ENCODE peak calls at places on chromosomes 13 and 19, in nine cellular contexts. One of them, this sample, is unnamed.

GRCh38 chr13:97226013-97226412 is 3.9 kb downstream of the MBNL2 start:
- DNase-seq in adrenal gland: no peak
- DNase-seq in heart left ventricle: no peak
- DNase-seq in esophagus squamous epithelium: no peak
- DNase-seq in thoracic aorta: no peak
- DNase-seq in PC-9: no peak
- DNase-seq in ascending aorta: no peak
- DNase-seq in breast epithelium: no peak
- DNase-seq in keratinocyte: no peak
- DNase-seq in this sample: no peak

GRCh38 chr13:66795636-66796035 is 434.5 kb downstream of the PCDH9 start:
- DNase-seq in breast epithelium: no peak
- DNase-seq in keratinocyte: no peak
- DNase-seq in ascending aorta: no peak
- DNase-seq in thoracic aorta: no peak
- DNase-seq in adrenal gland: no peak
- DNase-seq in esophagus squamous epithelium: no peak
- DNase-seq in PC-9: no peak
- DNase-seq in heart left ventricle: no peak
- DNase-seq in this sample: no peak

GRCh38 chr13:22176968-22177545 is 506.2 kb downstream of the FGF9 start:
- DNase-seq in heart left ventricle: no peak
- DNase-seq in keratinocyte: no peak
- DNase-seq in PC-9: no peak
- DNase-seq in breast epithelium: no peak
- DNase-seq in adrenal gland: peak; percentile 42
- DNase-seq in esophagus squamous epithelium: no peak
- DNase-seq in ascending aorta: no peak
- DNase-seq in thoracic aorta: no peak
- DNase-seq in this sample: no peak

GRCh38 chr13:26719356-26719945 is 41.1 kb downstream of the GPR12 start:
- DNase-seq in ascending aorta: no peak
- DNase-seq in heart left ventricle: no peak
- DNase-seq in breast epithelium: no peak
- DNase-seq in esophagus squamous epithelium: no peak
- DNase-seq in thoracic aorta: no peak
- DNase-seq in adrenal gland: no peak
- DNase-seq in keratinocyte: no peak
- DNase-seq in PC-9: no peak
- DNase-seq in this sample: no peak

GRCh38 chr19:18170714-18171255 is 2.8 kb upstream of the IFI30 start:
- DNase-seq in PC-9: no peak
- DNase-seq in adrenal gland: peak; percentile 80
- DNase-seq in esophagus squamous epithelium: no peak
- DNase-seq in heart left ventricle: no peak
- DNase-seq in ascending aorta: no peak
- DNase-seq in keratinocyte: no peak
- DNase-seq in thoracic aorta: no peak
- DNase-seq in breast epithelium: no peak
- DNase-seq in this sample: peak; percentile 80

GRCh38 chr19:41957161-41957837 is 1.8 kb downstream of the RABAC1 start:
- DNase-seq in esophagus squamous epithelium: no peak
- DNase-seq in keratinocyte: no peak
- DNase-seq in breast epithelium: no peak
- DNase-seq in adrenal gland: no peak
- DNase-seq in thoracic aorta: no peak
- DNase-seq in heart left ventricle: no peak
- DNase-seq in PC-9: no peak
- DNase-seq in ascending aorta: no peak
- DNase-seq in this sample: no peak

GRCh38 chr19:38614289-38614688 is 3.5 kb downstream of the MAP4K1 start:
- DNase-seq in keratinocyte: no peak
- DNase-seq in ascending aorta: no peak
- DNase-seq in adrenal gland: no peak
- DNase-seq in esophagus squamous epithelium: no peak
- DNase-seq in thoracic aorta: no peak
- DNase-seq in breast epithelium: no peak
- DNase-seq in PC-9: no peak
- DNase-seq in heart left ventricle: no peak
- DNase-seq in this sample: no peak

GRCh38 chr13:75656590-75656989 is 20.5 kb downstream of the LMO7 start:
- DNase-seq in thoracic aorta: no peak
- DNase-seq in PC-9: no peak
- DNase-seq in esophagus squamous epithelium: no peak
- DNase-seq in adrenal gland: no peak
- DNase-seq in ascending aorta: no peak
- DNase-seq in breast epithelium: no peak
- DNase-seq in heart left ventricle: no peak
- DNase-seq in keratinocyte: no peak
- DNase-seq in this sample: no peak

GRCh38 chr19:45160870-45161714 is at the start of gene NKPD1:
- DNase-seq in esophagus squamous epithelium: no peak
- DNase-seq in PC-9: peak; percentile 84
- DNase-seq in ascending aorta: no peak
- DNase-seq in keratinocyte: no peak
- DNase-seq in adrenal gland: no peak
- DNase-seq in breast epithelium: peak; percentile 86
- DNase-seq in heart left ventricle: no peak
- DNase-seq in thoracic aorta: no peak
- DNase-seq in this sample: peak; percentile 52

GRCh38 chr13:110616103-110617101 is 1.1 kb downstream of the NAXD start:
- DNase-seq in keratinocyte: no peak
- DNase-seq in esophagus squamous epithelium: no peak
- DNase-seq in breast epithelium: peak; percentile 78
- DNase-seq in PC-9: peak; percentile 71
- DNase-seq in thoracic aorta: peak; percentile 30
- DNase-seq in adrenal gland: peak; percentile 77
- DNase-seq in ascending aorta: peak; percentile 38
- DNase-seq in heart left ventricle: no peak
- DNase-seq in this sample: no peak

GRCh38 chr19:8065489-8066261 is 13.1 kb downstream of the CCL25 start:
- DNase-seq in esophagus squamous epithelium: no peak
- DNase-seq in heart left ventricle: no peak
- DNase-seq in adrenal gland: no peak
- DNase-seq in keratinocyte: no peak
- DNase-seq in ascending aorta: no peak
- DNase-seq in PC-9: no peak
- DNase-seq in breast epithelium: no peak
- DNase-seq in thoracic aorta: no peak
- DNase-seq in this sample: peak; percentile 82

GRCh38 chr19:46840157-46840942 is 10.3 kb downstream of the AP2S1 start:
- DNase-seq in thoracic aorta: no peak
- DNase-seq in ascending aorta: no peak
- DNase-seq in heart left ventricle: no peak
- DNase-seq in keratinocyte: no peak
- DNase-seq in breast epithelium: no peak
- DNase-seq in PC-9: peak; percentile 48
- DNase-seq in adrenal gland: no peak
- DNase-seq in esophagus squamous epithelium: no peak
- DNase-seq in this sample: no peak

GRCh38 chr13:31980842-31981241 is 50.7 kb upstream of the FRY start:
- DNase-seq in heart left ventricle: no peak
- DNase-seq in breast epithelium: no peak
- DNase-seq in esophagus squamous epithelium: no peak
- DNase-seq in ascending aorta: no peak
- DNase-seq in PC-9: no peak
- DNase-seq in keratinocyte: no peak
- DNase-seq in thoracic aorta: no peak
- DNase-seq in adrenal gland: no peak
- DNase-seq in this sample: no peak

GRCh38 chr19:6766357-6767080 is 716 bp downstream of the SH2D3A start:
- DNase-seq in adrenal gland: no peak
- DNase-seq in thoracic aorta: no peak
- DNase-seq in heart left ventricle: no peak
- DNase-seq in PC-9: no peak
- DNase-seq in breast epithelium: no peak
- DNase-seq in keratinocyte: no peak
- DNase-seq in ascending aorta: no peak
- DNase-seq in esophagus squamous epithelium: no peak
- DNase-seq in this sample: peak; percentile 30

GRCh38 chr19:34155686-34156085 is 16.6 kb upstream of the LSM14A start:
- DNase-seq in esophagus squamous epithelium: no peak
- DNase-seq in heart left ventricle: no peak
- DNase-seq in keratinocyte: no peak
- DNase-seq in thoracic aorta: no peak
- DNase-seq in adrenal gland: no peak
- DNase-seq in ascending aorta: no peak
- DNase-seq in breast epithelium: no peak
- DNase-seq in PC-9: no peak
- DNase-seq in this sample: no peak

GRCh38 chr19:6020166-6020967 is 42.4 kb upstream of the RANBP3 start:
- DNase-seq in breast epithelium: no peak
- DNase-seq in PC-9: no peak
- DNase-seq in heart left ventricle: peak; percentile 41
- DNase-seq in ascending aorta: no peak
- DNase-seq in thoracic aorta: no peak
- DNase-seq in esophagus squamous epithelium: no peak
- DNase-seq in keratinocyte: no peak
- DNase-seq in adrenal gland: no peak
- DNase-seq in this sample: peak; percentile 65

GRCh38 chr19:41837981-41838708 is 6.3 kb downstream of the LYPD4 start:
- DNase-seq in keratinocyte: no peak
- DNase-seq in breast epithelium: no peak
- DNase-seq in thoracic aorta: no peak
- DNase-seq in esophagus squamous epithelium: no peak
- DNase-seq in PC-9: no peak
- DNase-seq in heart left ventricle: no peak
- DNase-seq in ascending aorta: no peak
- DNase-seq in adrenal gland: no peak
- DNase-seq in this sample: no peak

DNA sequence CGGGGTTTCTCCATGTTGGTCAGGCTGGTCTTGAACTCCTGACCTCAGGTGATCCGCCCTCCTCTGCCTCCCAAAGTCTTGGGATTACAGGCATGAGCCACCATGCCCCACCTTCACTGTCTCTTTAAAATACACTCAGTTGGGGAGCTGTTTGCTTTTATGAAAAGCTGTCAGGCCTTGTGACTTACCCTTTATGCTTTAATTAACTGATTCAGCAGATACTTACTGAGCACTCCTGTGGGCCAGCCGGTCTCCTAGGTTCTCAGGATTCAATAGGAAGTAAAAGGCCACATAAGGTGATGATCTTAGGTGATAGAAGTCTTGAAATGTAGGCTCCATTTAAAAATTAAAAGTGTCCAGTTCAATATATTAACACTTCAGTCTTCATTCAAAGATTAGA is 7.5 kb downstream of the UBAC2 start:
- DNase-seq in keratinocyte: no peak
- DNase-seq in esophagus squamous epithelium: no peak
- DNase-seq in PC-9: no peak
- DNase-seq in ascending aorta: no peak
- DNase-seq in adrenal gland: no peak
- DNase-seq in heart left ventricle: no peak
- DNase-seq in thoracic aorta: no peak
- DNase-seq in breast epithelium: no peak
- DNase-seq in this sample: no peak
- H3K9me3 ChIP-seq in keratinocyte: no peaks in the 10 kb centered on the region
- H3K9me3 ChIP-seq in esophagus squamous epithelium: no peaks in the 10 kb centered on the region
- H3K9me3 ChIP-seq in PC-9: no peaks in the 10 kb centered on the region
- H3K9me3 ChIP-seq in ascending aorta: no peaks in the 10 kb centered on the region
- H3K9me3 ChIP-seq in adrenal gland: no peaks in the 10 kb centered on the region
- H3K9me3 ChIP-seq in heart left ventricle: no peaks in the 10 kb centered on the region
- H3K9me3 ChIP-seq in thoracic aorta: no peaks in the 10 kb centered on the region
- H3K9me3 ChIP-seq in breast epithelium: no peaks in the 10 kb centered on the region
- H3K9me3 ChIP-seq in this sample: no peaks in the 10 kb centered on the region

DNA sequence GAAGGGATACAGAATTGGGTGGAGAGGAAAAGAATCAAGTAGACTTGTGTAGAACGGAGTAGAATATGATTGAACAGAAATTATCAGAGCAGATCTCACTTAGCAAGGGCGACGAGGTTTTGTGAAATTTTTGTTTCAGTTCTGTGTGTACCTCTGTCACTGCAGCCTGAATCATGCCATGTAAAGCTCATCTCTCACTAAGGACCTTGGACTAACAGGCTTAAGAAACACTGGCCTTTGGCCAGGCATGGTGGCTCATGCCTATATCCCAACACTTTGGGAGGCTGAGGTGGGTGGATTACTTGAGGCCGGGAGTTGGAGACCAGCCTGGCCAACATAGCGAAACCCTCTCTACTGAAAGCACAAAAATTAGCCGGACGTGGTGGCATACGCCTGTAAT is 62.6 kb downstream of the MYH14 start:
- DNase-seq in PC-9: no peak
- DNase-seq in esophagus squamous epithelium: no peak
- DNase-seq in keratinocyte: no peak
- DNase-seq in thoracic aorta: no peak
- DNase-seq in breast epithelium: no peak
- DNase-seq in heart left ventricle: no peak
- DNase-seq in adrenal gland: no peak
- DNase-seq in ascending aorta: no peak
- DNase-seq in this sample: no peak
- H3K9me3 ChIP-seq in PC-9: no peaks in the 10 kb centered on the region
- H3K9me3 ChIP-seq in esophagus squamous epithelium: no peaks in the 10 kb centered on the region
- H3K9me3 ChIP-seq in keratinocyte: no peaks in the 10 kb centered on the region
- H3K9me3 ChIP-seq in thoracic aorta: no peaks in the 10 kb centered on the region
- H3K9me3 ChIP-seq in breast epithelium: no peaks in the 10 kb centered on the region
- H3K9me3 ChIP-seq in heart left ventricle: no peaks in the 10 kb centered on the region
- H3K9me3 ChIP-seq in adrenal gland: no peaks in the 10 kb centered on the region
- H3K9me3 ChIP-seq in ascending aorta: no peaks in the 10 kb centered on the region
- H3K9me3 ChIP-seq in this sample: no peaks in the 10 kb centered on the region

GRCh38 chr19:27773318-27774094 is 1439.4 kb downstream of the UQCRFS1 start:
- DNase-seq in esophagus squamous epithelium: no peak
- DNase-seq in PC-9: no peak
- DNase-seq in breast epithelium: no peak
- DNase-seq in ascending aorta: no peak
- DNase-seq in thoracic aorta: no peak
- DNase-seq in adrenal gland: no peak
- DNase-seq in keratinocyte: no peak
- DNase-seq in heart left ventricle: no peak
- DNase-seq in this sample: no peak
- H3K9me3 ChIP-seq in esophagus squamous epithelium: peaks cover 34% of the 10 kb centered on the region
- H3K9me3 ChIP-seq in PC-9: peaks cover 19% of the 10 kb centered on the region
- H3K9me3 ChIP-seq in breast epithelium: peaks cover 27% of the 10 kb centered on the region
- H3K9me3 ChIP-seq in ascending aorta: peaks cover 100% of the 10 kb centered on the region
- H3K9me3 ChIP-seq in thoracic aorta: peaks cover 82% of the 10 kb centered on the region
- H3K9me3 ChIP-seq in adrenal gland: no peaks in the 10 kb centered on the region
- H3K9me3 ChIP-seq in keratinocyte: peaks cover 13% of the 10 kb centered on the region
- H3K9me3 ChIP-seq in heart left ventricle: peaks cover 40% of the 10 kb centered on the region
- H3K9me3 ChIP-seq in this sample: no peaks in the 10 kb centered on the region

GRCh38 chr19:11652056-11652455 is 54.8 kb downstream of the ZNF627 start:
- DNase-seq in esophagus squamous epithelium: no peak
- DNase-seq in breast epithelium: no peak
- DNase-seq in ascending aorta: no peak
- DNase-seq in keratinocyte: no peak
- DNase-seq in adrenal gland: no peak
- DNase-seq in heart left ventricle: no peak
- DNase-seq in thoracic aorta: no peak
- DNase-seq in PC-9: no peak
- DNase-seq in this sample: no peak
- H3K9me3 ChIP-seq in esophagus squamous epithelium: peaks cover 32% of the 10 kb centered on the region
- H3K9me3 ChIP-seq in breast epithelium: peaks cover 33% of the 10 kb centered on the region
- H3K9me3 ChIP-seq in ascending aorta: peaks cover 27% of the 10 kb centered on the region
- H3K9me3 ChIP-seq in keratinocyte: peaks cover 10% of the 10 kb centered on the region
- H3K9me3 ChIP-seq in adrenal gland: no peaks in the 10 kb centered on the region
- H3K9me3 ChIP-seq in heart left ventricle: peaks cover 44% of the 10 kb centered on the region
- H3K9me3 ChIP-seq in thoracic aorta: peaks cover 14% of the 10 kb centered on the region
- H3K9me3 ChIP-seq in PC-9: peaks cover 43% of the 10 kb centered on the region
- H3K9me3 ChIP-seq in this sample: peaks cover 4% of the 10 kb centered on the region

GRCh38 chr19:57537953-57538547 is 10.9 kb downstream of the ZNF549 start:
- DNase-seq in thoracic aorta: no peak
- DNase-seq in heart left ventricle: no peak
- DNase-seq in PC-9: no peak
- DNase-seq in adrenal gland: no peak
- DNase-seq in breast epithelium: no peak
- DNase-seq in esophagus squamous epithelium: no peak
- DNase-seq in ascending aorta: no peak
- DNase-seq in keratinocyte: no peak
- DNase-seq in this sample: no peak
- H3K9me3 ChIP-seq in thoracic aorta: peaks cover 100% of the 10 kb centered on the region
- H3K9me3 ChIP-seq in heart left ventricle: peaks cover 100% of the 10 kb centered on the region
- H3K9me3 ChIP-seq in PC-9: peaks cover 97% of the 10 kb centered on the region
- H3K9me3 ChIP-seq in adrenal gland: peaks cover 18% of the 10 kb centered on the region
- H3K9me3 ChIP-seq in breast epithelium: peaks cover 100% of the 10 kb centered on the region
- H3K9me3 ChIP-seq in esophagus squamous epithelium: peaks cover 92% of the 10 kb centered on the region
- H3K9me3 ChIP-seq in ascending aorta: peaks cover 100% of the 10 kb centered on the region
- H3K9me3 ChIP-seq in keratinocyte: peaks cover 45% of the 10 kb centered on the region
- H3K9me3 ChIP-seq in this sample: peaks cover 11% of the 10 kb centered on the region

This sample was measured in left lung.